ENCODE peak calls at places on chromosomes 5 and 9, in seven cellular contexts. H is GM23248, D is HepG2, W is fibroblast of lung, G is neural progenitor cell, R is NT2/D1, Q is Karpas-422. J is an unnamed sample. For H3K4me1, the result is how much of the 10 kb centered on the place peaks cover.

GRCh38 chr9:70256123-70256551 is 2.6 kb upstream of the SMC5 start:
- DNase-seq in H (peak), D (no peak), W (peak), G (peak), R (no peak), Q (no peak), J (no peak)

GRCh38 chr5:171306141-171306540 is 2.9 kb upstream of the TLX3 start:
- DNase-seq in H (no peak), D (no peak), W (no peak), G (no peak), R (no peak), Q (no peak), J (no peak)

GRCh38 chr5:126527892-126528291 is 67.1 kb downstream of the ALDH7A1 start:
- DNase-seq in H (peak), D (no peak), W (peak), G (no peak), R (no peak), Q (no peak), J (no peak)

GRCh38 chr9:107286057-107286456 is 3.0 kb downstream of the RAD23B start:
- DNase-seq in H (peak), D (peak), W (peak), G (no peak), R (no peak), Q (no peak), J (no peak)

GRCh38 chr5:9361835-9362234 is 184.0 kb downstream of the SEMA5A start:
- DNase-seq in H (peak), D (peak), W (peak), G (peak), R (peak), Q (peak), J (peak)

GRCh38 chr9:14296462-14296861 is 17.5 kb downstream of the NFIB start:
- DNase-seq in H (no peak), D (no peak), W (no peak), G (no peak), R (no peak), Q (no peak), J (no peak)

GRCh38 chr9:16688814-16689213 is 181.7 kb downstream of the BNC2 start:
- DNase-seq in H (no peak), D (no peak), W (no peak), G (no peak), R (no peak), Q (no peak), J (no peak)

GRCh38 chr9:121277518-121278275 is 9.7 kb downstream of the GSN start:
- DNase-seq in H (peak), D (no peak), W (peak), G (no peak), R (no peak), Q (no peak), J (no peak)

GRCh38 chr9:17453751-17454150 is 125.1 kb upstream of the SH3GL2 start:
- DNase-seq in H (no peak), D (no peak), W (no peak), G (no peak), R (no peak), Q (no peak), J (no peak)

GRCh38 chr9:122040573-122041242 is 52.4 kb downstream of the TTLL11 start:
- DNase-seq in H (peak), D (no peak), W (no peak), G (no peak), R (no peak), Q (no peak), J (no peak)

GRCh38 chr9:94084314-94084713 is at the start of gene PTPDC1:
- DNase-seq in H (peak), D (peak), W (peak), G (peak), R (peak), Q (no peak), J (peak)

DNA sequence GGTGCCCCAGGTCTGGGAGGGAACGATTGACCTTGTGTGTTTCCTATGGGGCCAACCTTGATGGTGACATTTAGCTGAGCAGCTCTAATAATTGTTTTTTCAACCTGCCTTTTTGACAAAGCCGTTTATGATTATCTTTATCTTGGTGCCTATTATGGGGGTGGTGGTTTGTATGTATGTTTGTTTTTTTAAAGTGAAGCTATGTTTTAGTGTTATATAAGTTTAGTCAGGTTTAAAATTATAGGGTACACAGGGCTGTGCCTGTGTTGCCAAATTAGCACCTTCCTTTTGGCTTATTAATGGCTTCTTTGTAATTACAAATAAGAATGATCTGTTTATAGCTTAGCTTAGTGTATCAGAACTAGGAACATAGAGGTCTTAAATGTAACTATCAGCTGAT is 20.9 kb downstream of the TJP2 start:
- DNase-seq in H (no peak), D (no peak), W (no peak), G (no peak), R (no peak), Q (no peak), J (no peak)
- H3K4me1 ChIP-seq in H (under half), D (half or more), W (under half), G (under half), R (under half), Q (under half), J (under half)

DNA sequence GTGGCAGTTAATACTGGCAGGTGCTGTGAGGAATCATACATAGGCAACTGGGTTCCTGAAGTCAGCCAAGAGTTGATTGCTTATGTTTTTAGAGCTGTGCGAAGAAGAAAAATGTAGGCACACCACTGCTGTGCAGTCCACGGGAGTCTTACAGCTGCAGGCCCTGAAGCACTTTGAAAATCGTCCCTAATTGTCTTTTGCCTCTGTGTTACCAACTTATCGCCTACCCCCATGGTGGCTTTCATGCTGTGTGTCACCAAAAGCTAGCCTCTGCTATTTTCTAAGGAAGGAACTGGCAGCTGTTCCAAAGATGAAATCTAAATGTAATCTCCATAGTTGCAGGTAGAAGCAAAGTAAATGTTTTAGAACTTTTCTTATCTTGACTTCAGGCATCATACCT is 263.9 kb downstream of the ARRDC3 start:
- DNase-seq in H (no peak), D (no peak), W (no peak), G (peak), R (no peak), Q (no peak), J (no peak)
- H3K4me3 ChIP-seq in H (no peak), D (no peak), W (no peak), G (no peak), R (no peak), Q (no peak), J (no peak)

GRCh38 chr5:143183989-143184388 is 219.5 kb downstream of the NR3C1 start:
- DNase-seq in H (no peak), D (no peak), W (no peak), G (no peak), R (no peak), Q (no peak), J (no peak)

GRCh38 chr5:143180751-143181150 is 222.7 kb downstream of the NR3C1 start:
- DNase-seq in H (no peak), D (no peak), W (no peak), G (no peak), R (no peak), Q (no peak), J (no peak)

GRCh38 chr5:143181173-143181572 is 222.3 kb downstream of the NR3C1 start:
- DNase-seq in H (no peak), D (no peak), W (no peak), G (no peak), R (no peak), Q (no peak), J (no peak)

GRCh38 chr5:143182901-143183820 is 220.3 kb downstream of the NR3C1 start:
- DNase-seq in H (peak), D (peak), W (no peak), G (no peak), R (no peak), Q (peak), J (no peak)

DNA sequence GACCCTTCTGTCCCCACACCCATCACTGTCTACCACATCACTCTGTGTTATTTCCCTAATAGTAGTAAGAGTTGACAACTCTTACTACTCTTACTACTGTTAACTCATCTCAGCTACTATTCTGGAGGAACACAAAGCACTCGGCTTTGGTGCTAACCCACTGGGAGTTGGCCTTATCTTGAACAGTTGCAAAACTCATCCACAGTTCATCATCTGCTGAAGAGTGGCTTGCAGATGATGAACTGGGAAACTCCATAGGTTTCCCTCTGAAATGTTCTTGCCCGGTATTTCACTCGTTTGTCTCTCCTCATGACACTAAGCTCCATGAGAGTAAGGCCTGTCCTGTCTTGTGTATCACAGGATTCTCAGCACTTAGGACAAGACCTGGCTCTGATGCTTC is 221.4 kb downstream of the NR3C1 start:
- DNase-seq in H (no peak), D (no peak), W (no peak), G (no peak), R (no peak), Q (no peak), J (no peak)
- H3K9ac ChIP-seq in H (no peak), D (no peak), W (no peak), G (no peak), R (no peak), Q (peak), J (no peak)

GRCh38 chr9:37996812-37997202 is 72.2 kb downstream of the SHB start:
- DNase-seq in H (no peak), D (no peak), W (no peak), G (no peak), R (no peak), Q (no peak), J (no peak)

GRCh38 chr9:37992924-37993349 is 76.1 kb downstream of the SHB start:
- DNase-seq in H (no peak), D (no peak), W (no peak), G (no peak), R (no peak), Q (no peak), J (no peak)

GRCh38 chr9:37996050-37996811 is 72.8 kb downstream of the SHB start:
- DNase-seq in H (no peak), D (no peak), W (no peak), G (no peak), R (no peak), Q (no peak), J (no peak)

GRCh38 chr9:37995348-37995737 is 73.7 kb downstream of the SHB start:
- DNase-seq in H (no peak), D (no peak), W (no peak), G (no peak), R (no peak), Q (no peak), J (no peak)

GRCh38 chr9:37994639-37995347 is 74.2 kb downstream of the SHB start:
- DNase-seq in H (peak), D (no peak), W (peak), G (no peak), R (no peak), Q (peak), J (no peak)
- H3K4me1 ChIP-seq in H (under half), D (under half), W (under half), G (under half), R (under half), Q (half or more), J (under half)

GRCh38 chr5:3789519-3790193 is 194.0 kb downstream of the IRX1 start:
- DNase-seq in H (no peak), D (no peak), W (no peak), G (peak), R (peak), Q (no peak), J (peak)
- H3K4me3 ChIP-seq in H (no peak), D (no peak), W (no peak), G (no peak), R (no peak), Q (no peak), J (no peak)

GRCh38 chr5:140292212-140293040 is 10.5 kb downstream of the PFDN1 start:
- DNase-seq in H (no peak), D (peak), W (peak), G (no peak), R (no peak), Q (no peak), J (no peak)
- H3K9ac ChIP-seq in H (no peak), D (peak), W (no peak), G (no peak), R (no peak), Q (no peak), J (no peak)

DNA sequence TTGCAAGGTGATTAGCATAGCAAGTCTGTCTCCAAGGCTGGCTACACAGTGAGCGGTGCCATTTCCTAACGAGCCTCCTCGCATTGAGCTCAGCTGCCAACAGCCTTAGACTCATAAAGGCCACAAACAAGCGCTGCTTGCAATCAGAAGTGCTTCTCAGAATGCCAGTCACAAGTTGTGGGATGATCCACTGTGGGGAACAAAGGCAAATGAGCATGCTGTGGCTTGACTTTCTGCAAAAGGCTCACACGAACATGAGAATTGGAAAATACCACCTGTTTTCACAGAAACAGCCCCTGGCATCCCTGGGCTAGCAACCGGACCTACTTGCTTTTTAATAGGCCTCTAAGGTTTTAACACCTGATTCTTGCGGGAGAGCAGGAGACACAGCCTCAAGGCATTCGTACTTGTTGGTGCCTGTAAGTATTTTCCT is 215.5 kb downstream of the FANCC start:
- DNase-seq in H (no peak), D (no peak), W (no peak), G (peak), R (no peak), Q (no peak), J (no peak)
- H3K4me1 ChIP-seq in H (under half), D (under half), W (under half), G (under half), R (under half), Q (under half), J (under half)

GRCh38 chr5:926416-927171 is 33.9 kb downstream of the TRIP13 start:
- DNase-seq in H (peak), D (no peak), W (peak), G (peak), R (no peak), Q (no peak), J (peak)
- H3K4me3 ChIP-seq in H (peak), D (no peak), W (no peak), G (peak), R (no peak), Q (no peak), J (no peak)

GRCh38 chr5:74630387-74631087 is 10.0 kb downstream of the ENC1 start:
- DNase-seq in H (peak), D (no peak), W (peak), G (no peak), R (no peak), Q (no peak), J (no peak)
- H3K9ac ChIP-seq in H (no peak), D (no peak), W (no peak), G (no peak), R (no peak), Q (no peak), J (no peak)

GRCh38 chr5:134125195-134126015 is 10.9 kb downstream of the TCF7 start:
- DNase-seq in H (peak), D (no peak), W (peak), G (no peak), R (no peak), Q (no peak), J (no peak)
- H3K4me1 ChIP-seq in H (under half), D (under half), W (under half), G (under half), R (under half), Q (under half), J (under half)